ENCODE peak calls at places on chromosomes 11 and 22, in nine cellular contexts. H is endodermal cell; O is H4; G is NCI-H1417; X is fibroblast of villous mesenchyme; E is mammary epithelial cell; B is stimulated activated CD4-positive, alpha-beta T cell treated with anti-CD3 and anti-CD28 coated beads, Interleukin-4, amount 100 ng/mL, for 4 hours; A is SW480; Q is left ventricle myocardium inferior. T is an unnamed sample.

GRCh38 chr11:102703826-102704493 is 1.6 kb downstream of the MMP27 start:
- DNase-seq in G (no peak), Q (no peak), E (no peak), O (no peak), B (no peak), A (peak; percentile 7), H (no peak), X (no peak), T (no peak)

GRCh38 chr11:62664405-62665074 is 470 bp downstream of the C11orf98 start:
- DNase-seq in H (peak; percentile 88), G (peak; percentile 61), X (peak; percentile 50), E (peak; percentile 73), B (peak; percentile 41), A (peak; percentile 78), Q (peak; percentile 20), O (peak; percentile 38), T (no peak)

GRCh38 chr11:92384807-92385206 is 160.2 kb downstream of the FAT3 start:
- DNase-seq in Q (no peak), E (no peak), O (no peak), A (no peak), X (peak; percentile 11), H (no peak), G (no peak), B (no peak), T (no peak)

GRCh38 chr22:19959587-19960490 is 18.2 kb upstream of the TXNRD2 start:
- DNase-seq in Q (peak; percentile 25), O (no peak), X (no peak), B (no peak), G (no peak), E (no peak), H (no peak), A (no peak), T (no peak)

GRCh38 chr11:66870616-66871520 is 14.0 kb downstream of the LRFN4 start:
- DNase-seq in Q (no peak), A (no peak), E (no peak), X (no peak), H (no peak), B (no peak), O (no peak), G (no peak), T (no peak)

GRCh38 chr11:27444801-27445215 is 27.8 kb downstream of the LGR4 start:
- DNase-seq in H (peak; percentile 81), O (no peak), X (no peak), E (no peak), Q (no peak), G (peak; percentile 63), B (no peak), A (no peak), T (no peak)

GRCh38 chr22:20552450-20552894 is 45.1 kb downstream of the MED15 start:
- DNase-seq in Q (peak; percentile 90), A (no peak), B (no peak), E (no peak), G (no peak), H (no peak), O (no peak), X (peak; percentile 89), T (no peak)

GRCh38 chr22:35894937-35895708 is 133.5 kb downstream of the RBFOX2 start:
- DNase-seq in X (peak; percentile 92), Q (no peak), O (peak; percentile 52), E (peak; percentile 99), B (no peak), H (no peak), G (no peak), A (no peak), T (no peak)

GRCh38 chr11:12167098-12167999 is 57.0 kb downstream of the MICAL2 start:
- DNase-seq in G (peak; percentile 64), E (peak; percentile 98), X (peak; percentile 93), A (peak; percentile 98), O (peak; percentile 98), Q (no peak), B (no peak), H (peak; percentile 53), T (no peak)

GRCh38 chr11:65558785-65559509 is 788 bp upstream of the LTBP3 start:
- DNase-seq in G (no peak), O (no peak), H (peak; percentile 70), E (no peak), B (no peak), X (peak; percentile 32), A (no peak), Q (peak; percentile 76), T (no peak)

GRCh38 chr11:116542386-116542785 is 230.4 kb downstream of the BUD13 start:
- DNase-seq in G (no peak), A (no peak), H (no peak), O (no peak), B (no peak), X (no peak), E (no peak), Q (no peak), T (no peak)

GRCh38 chr11:34585870-34586654 is 34.8 kb upstream of the EHF start:
- DNase-seq in X (peak; percentile 69), B (no peak), Q (no peak), G (peak; percentile 48), H (no peak), A (peak; percentile 81), O (peak; percentile 63), E (peak; percentile 55), T (no peak)

GRCh38 chr11:116431842-116432241 is 340.9 kb downstream of the BUD13 start:
- DNase-seq in H (no peak), X (no peak), Q (no peak), A (no peak), O (no peak), G (no peak), B (no peak), E (no peak), T (no peak)

GRCh38 chr11:11968511-11969280 is 39.7 kb downstream of the DKK3 start:
- DNase-seq in O (no peak), G (no peak), A (no peak), Q (peak; percentile 14), H (peak; percentile 42), B (no peak), E (no peak), X (peak; percentile 55), T (no peak)

GRCh38 chr22:36580846-36581245 is 51.9 kb upstream of the EIF3D start:
- DNase-seq in Q (no peak), G (no peak), E (no peak), B (no peak), X (no peak), O (no peak), H (peak; percentile 24), A (no peak), T (no peak)

GRCh38 chr22:47842119-47842518 is 1079.7 kb downstream of the TBC1D22A start:
- DNase-seq in H (peak; percentile 64), G (no peak), A (peak; percentile 18), B (no peak), Q (no peak), O (no peak), X (no peak), E (no peak), T (no peak)